ENCODE peak calls at places on chromosomes 2 and 18, in six cellular contexts. Z is brain microvascular endothelial cell; T is CD8-positive, alpha-beta T cell; V is uterus; J is cardiac fibroblast; R is mammary epithelial cell. E is an unnamed sample.
A peak's percentile ranks its signal among the peaks of the same experiment; 100 is the strongest.

GRCh38 chr2:241351640-241352031 is 4.4 kb upstream of the FARP2 start:
- DNase-seq in J (no peak), Z (no peak), R (no peak), V (no peak), T (no peak), E (no peak)

GRCh38 chr2:224008702-224009261 is 30.3 kb downstream of the SERPINE2 start:
- DNase-seq in V (no peak), Z (no peak), T (no peak), R (no peak), J (peak; percentile 58), E (no peak)

GRCh38 chr2:36809046-36809445 is 112.5 kb downstream of the VIT start:
- DNase-seq in R (no peak), Z (no peak), V (no peak), T (no peak), J (no peak), E (no peak)

GRCh38 chr18:77209587-77209986 is 40.1 kb upstream of the GALR1 start:
- DNase-seq in R (no peak), T (no peak), Z (peak; percentile 78), V (no peak), J (no peak), E (no peak)

GRCh38 chr2:189162566-189162965 is 17.0 kb downstream of the COL5A2 start:
- DNase-seq in T (no peak), R (no peak), J (no peak), Z (no peak), V (no peak), E (no peak)

GRCh38 chr18:79796531-79797390 is 977 bp upstream of the KCNG2 start:
- DNase-seq in V (no peak), J (peak; percentile 64), T (no peak), R (no peak), Z (no peak), E (no peak)

GRCh38 chr2:27133195-27133875 is 1.1 kb downstream of the PREB start:
- DNase-seq in J (no peak), V (no peak), T (no peak), R (no peak), Z (no peak), E (no peak)

GRCh38 chr2:85920810-85921545 is 32.2 kb upstream of the ST3GAL5 start:
- DNase-seq in V (no peak), T (no peak), J (peak; percentile 67), Z (peak; percentile 78), R (no peak), E (no peak)

GRCh38 chr2:48548871-48549270 is 18.9 kb downstream of the STON1 start:
- DNase-seq in J (peak; percentile 51), R (no peak), Z (no peak), T (no peak), V (no peak), E (no peak)

GRCh38 chr18:21243041-21243431 is 1.0 kb downstream of the GREB1L start:
- DNase-seq in J (no peak), R (peak; percentile 47), T (no peak), V (no peak), Z (no peak), E (no peak)

GRCh38 chr2:224586127-224586702 is 1.1 kb upstream of the CUL3 start:
- DNase-seq in Z (no peak), J (no peak), V (no peak), T (no peak), R (peak; percentile 5), E (no peak)

DNA sequence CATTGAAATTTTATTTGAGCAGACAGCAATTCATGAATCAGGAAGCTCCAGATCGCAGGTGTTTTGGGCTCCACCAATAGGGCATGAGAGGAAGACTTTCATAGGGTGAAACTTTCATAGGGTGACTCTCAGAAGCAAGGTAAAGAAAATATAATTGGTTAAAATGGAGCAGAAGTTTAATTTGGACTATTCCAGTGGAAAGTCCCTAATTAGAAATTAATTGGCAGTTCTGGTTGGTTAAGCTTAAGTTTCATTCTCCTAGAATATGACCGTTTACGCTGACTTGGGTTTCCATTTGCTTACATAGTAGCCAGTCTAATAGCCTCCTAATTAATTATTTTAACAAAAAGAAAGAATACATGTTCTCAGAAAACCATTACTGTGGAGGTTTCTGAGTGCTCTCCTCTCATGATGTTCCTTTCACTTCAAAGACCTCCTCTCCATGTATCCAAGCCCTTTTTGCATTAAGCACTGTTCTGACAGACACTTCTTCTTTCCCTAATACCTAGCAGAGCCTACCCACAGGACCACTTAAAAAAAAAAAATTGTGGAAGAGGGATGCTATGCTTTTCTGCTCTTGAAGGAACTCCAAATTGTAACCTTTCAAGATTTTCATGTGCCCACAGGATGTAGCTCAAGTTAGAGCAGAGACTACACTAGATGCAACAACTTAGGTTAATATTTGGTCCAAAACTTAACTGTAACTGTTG is 99.1 kb downstream of the MREG start:
- DNase-seq in Z (no peak), J (no peak), R (no peak), V (no peak), T (no peak), E (no peak)
- H3K4me3 ChIP-seq in Z (no peak overlapping the region), J (no peak overlapping the region), R (no peak overlapping the region), V (no peak overlapping the region), T (no peak overlapping the region), E (no peak overlapping the region)

GRCh38 chr18:7173216-7173615 is 55.6 kb upstream of the LAMA1 start:
- DNase-seq in V (no peak), J (no peak), R (no peak), Z (no peak), T (no peak), E (no peak)
- TF ChIP-seq CTCF in V (no peak), J (no peak), R (no peak), Z (no peak), T (no peak), E (no peak)

GRCh38 chr2:219510512-219511135 is 3.7 kb upstream of the ASIC4 start:
- DNase-seq in R (no peak), V (no peak), T (no peak), Z (no peak), J (no peak), E (no peak)

GRCh38 chr2:219508933-219509779 is 5.1 kb upstream of the ASIC4 start:
- DNase-seq in J (no peak), Z (no peak), R (no peak), T (no peak), V (no peak), E (no peak)

GRCh38 chr2:219508444-219508734 is 5.9 kb upstream of the ASIC4 start:
- DNase-seq in J (no peak), R (no peak), V (no peak), T (no peak), Z (no peak), E (no peak)

GRCh38 chr2:219511547-219512325 is 2.5 kb upstream of the ASIC4 start:
- DNase-seq in T (no peak), R (no peak), J (no peak), V (no peak), Z (no peak), E (no peak)

GRCh38 chr2:219509780-219510511 is 4.3 kb upstream of the ASIC4 start:
- DNase-seq in R (no peak), Z (peak; percentile 33), V (peak; percentile 66), T (peak; percentile 52), J (peak; percentile 65), E (no peak)
- H3K4me3 ChIP-seq in R (no peak overlapping the region), Z (peak overlapping the region; percentile 26), V (peak overlapping the region; percentile 20), T (no peak overlapping the region), J (peak overlapping the region; percentile 23), E (no peak overlapping the region)

GRCh38 chr18:45086777-45087176 is 406.1 kb downstream of the SETBP1 start:
- DNase-seq in T (no peak), Z (no peak), V (no peak), J (no peak), R (no peak), E (no peak)
- TF ChIP-seq CTCF in T (no peak), Z (no peak), V (no peak), J (no peak), R (no peak), E (no peak)

GRCh38 chr2:237859533-237860272 is at the start of gene RAMP1:
- DNase-seq in Z (no peak), T (no peak), J (peak; percentile 32), V (peak; percentile 50), R (no peak), E (no peak)

GRCh38 chr2:237857791-237858190 is 1.6 kb upstream of the RAMP1 start:
- DNase-seq in R (no peak), Z (no peak), T (no peak), V (no peak), J (no peak), E (no peak)

GRCh38 chr2:237860273-237860935 is 981 bp downstream of the RAMP1 start:
- DNase-seq in Z (no peak), V (peak; percentile 46), J (no peak), T (no peak), R (no peak), E (no peak)

GRCh38 chr2:237858294-237859081 is 935 bp upstream of the RAMP1 start:
- DNase-seq in R (peak; percentile 60), T (no peak), V (peak; percentile 83), Z (peak; percentile 72), J (peak; percentile 92), E (peak; percentile 75)

DNA sequence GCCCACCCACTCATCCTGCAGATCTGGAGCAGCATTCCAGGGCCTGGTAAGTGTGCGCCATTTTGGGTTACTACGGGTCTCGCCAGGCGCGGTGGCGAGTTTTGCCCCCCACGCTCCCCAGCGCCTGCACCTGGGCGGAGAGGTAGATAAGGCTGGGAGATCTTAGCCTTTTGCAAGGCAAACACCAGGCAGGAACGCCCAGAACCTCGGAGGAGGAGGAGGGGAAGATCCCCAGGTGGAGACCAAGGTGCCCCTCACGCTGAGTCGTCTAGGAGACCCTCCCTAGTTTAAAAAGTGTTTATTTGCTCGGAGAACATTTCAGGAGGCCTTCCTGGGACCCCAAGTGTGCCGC is 365 bp upstream of the RAMP1 start:
- DNase-seq in R (no peak), Z (no peak), V (peak; percentile 42), T (no peak), J (no peak), E (no peak)
- H3K4me3 ChIP-seq in R (no peak overlapping the region), Z (peak overlapping the region; percentile 26), V (peak overlapping the region; percentile 71), T (no peak overlapping the region), J (peak overlapping the region; percentile 32), E (peak overlapping the region; percentile 23)

GRCh38 chr2:52210161-52210560 is 1178.2 kb upstream of the NRXN1 start:
- DNase-seq in J (no peak), Z (no peak), R (no peak), T (no peak), V (no peak), E (no peak)
- TF ChIP-seq CTCF in J (no peak), Z (no peak), R (no peak), T (no peak), V (no peak), E (no peak)